ENCODE peak calls at places on chromosomes 6 and 20, in four cellular contexts. U is astrocyte of the cerebellum, W is body of pancreas, A is IMR-90. E is an unnamed sample.

GRCh38 chr20:40641212-40641611 is 47.8 kb downstream of the MAFB start:
- DNase-seq in U (no peak), W (no peak), A (no peak), E (no peak)

GRCh38 chr6:43129434-43130194 is 41.5 kb upstream of the SRF start:
- DNase-seq in U (peak), W (no peak), A (peak), E (no peak)

GRCh38 chr6:6841571-6841970 is 253.1 kb downstream of the LY86 start:
- DNase-seq in U (no peak), W (no peak), A (no peak), E (peak)

GRCh38 chr6:14182916-14183315 is 65.3 kb downstream of the CD83 start:
- DNase-seq in U (no peak), W (no peak), A (no peak), E (no peak)

GRCh38 chr6:7058250-7058923 is 49.4 kb upstream of the RREB1 start:
- DNase-seq in U (peak), W (peak), A (peak), E (peak)

GRCh38 chr20:373171-373890 is 7.2 kb upstream of the TRIB3 start:
- DNase-seq in U (no peak), W (no peak), A (peak), E (no peak)

GRCh38 chr6:99282479-99283062 is 66.9 kb downstream of the FAXC start:
- DNase-seq in U (peak), W (no peak), A (peak), E (no peak)

GRCh38 chr6:1094306-1094705 is 217.6 kb upstream of the FOXQ1 start:
- DNase-seq in U (no peak), W (no peak), A (peak), E (no peak)

GRCh38 chr6:31010393-31011060 is at the start of gene MUC22:
- DNase-seq in U (peak), W (no peak), A (peak), E (no peak)

DNA sequence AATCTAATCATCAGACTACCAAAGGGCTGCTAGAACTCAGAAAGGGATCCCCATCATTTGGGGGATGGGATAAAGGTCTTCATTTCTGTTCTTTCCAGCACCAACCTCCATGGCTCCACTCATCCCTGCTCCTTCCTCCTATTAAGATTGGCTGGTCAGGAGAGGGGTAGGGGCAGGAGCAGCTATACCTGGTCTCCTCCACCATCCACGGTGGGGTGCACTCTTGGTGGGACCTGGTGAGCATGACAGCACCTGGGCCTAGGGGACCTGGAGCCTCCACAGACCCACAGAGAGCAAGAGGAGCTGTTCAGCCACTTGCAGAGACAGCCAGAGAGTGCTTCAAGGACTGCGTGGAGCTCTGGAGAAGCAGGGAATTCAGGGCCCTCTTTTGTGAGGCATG is 6.1 kb upstream of the ULBP2 start:
- DNase-seq in U (no peak), W (no peak), A (no peak), E (no peak)
- H3K4me3 ChIP-seq in U (no peak), W (no peak), A (no peak), E (no peak)

DNA sequence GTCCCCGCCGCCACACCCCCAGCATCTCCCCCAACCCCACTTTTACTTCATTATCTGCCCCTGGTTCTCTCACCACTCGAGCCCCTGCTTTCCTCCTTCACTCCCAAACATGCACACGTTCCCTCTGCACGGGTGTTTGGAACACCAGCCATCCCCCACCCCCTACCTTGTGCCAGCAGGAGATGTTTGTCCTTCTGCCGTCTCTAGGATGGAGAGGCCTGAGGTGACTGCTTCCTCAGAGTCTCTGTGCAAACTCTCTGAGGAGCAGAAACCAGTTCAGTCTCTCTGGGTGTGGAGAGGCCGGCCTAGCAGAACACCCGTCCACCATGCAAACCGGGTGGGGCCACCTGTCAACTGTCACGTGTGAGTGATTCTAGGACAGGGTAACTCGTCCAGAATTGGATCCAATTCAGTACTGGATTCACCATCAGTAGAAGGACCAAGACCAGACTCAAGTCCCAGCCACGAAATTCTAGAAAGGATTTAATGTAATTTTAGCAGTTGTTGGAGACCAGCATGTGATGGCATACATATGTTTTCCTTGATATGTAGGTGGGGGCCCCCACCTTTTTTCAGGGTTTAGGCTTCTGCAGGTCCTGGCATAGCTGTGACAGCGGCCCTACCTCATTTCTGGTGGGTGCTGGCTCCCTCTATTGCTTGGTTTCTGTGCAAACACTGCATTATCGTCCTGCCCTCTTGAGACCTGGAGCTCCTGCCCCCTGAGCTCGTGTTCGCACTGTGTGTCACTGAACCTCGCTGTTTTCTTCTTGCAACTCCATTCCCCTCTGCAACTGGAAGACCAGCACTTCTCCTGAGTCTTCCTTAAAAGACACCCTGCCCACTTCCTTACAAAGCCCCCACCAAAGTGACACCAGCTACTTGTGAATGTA is at the start of gene RAET1E:
- DNase-seq in U (no peak), W (no peak), A (no peak), E (no peak)
- TF ChIP-seq CTCF in U (no peak), W (no peak), A (peak), E (no peak)

DNA sequence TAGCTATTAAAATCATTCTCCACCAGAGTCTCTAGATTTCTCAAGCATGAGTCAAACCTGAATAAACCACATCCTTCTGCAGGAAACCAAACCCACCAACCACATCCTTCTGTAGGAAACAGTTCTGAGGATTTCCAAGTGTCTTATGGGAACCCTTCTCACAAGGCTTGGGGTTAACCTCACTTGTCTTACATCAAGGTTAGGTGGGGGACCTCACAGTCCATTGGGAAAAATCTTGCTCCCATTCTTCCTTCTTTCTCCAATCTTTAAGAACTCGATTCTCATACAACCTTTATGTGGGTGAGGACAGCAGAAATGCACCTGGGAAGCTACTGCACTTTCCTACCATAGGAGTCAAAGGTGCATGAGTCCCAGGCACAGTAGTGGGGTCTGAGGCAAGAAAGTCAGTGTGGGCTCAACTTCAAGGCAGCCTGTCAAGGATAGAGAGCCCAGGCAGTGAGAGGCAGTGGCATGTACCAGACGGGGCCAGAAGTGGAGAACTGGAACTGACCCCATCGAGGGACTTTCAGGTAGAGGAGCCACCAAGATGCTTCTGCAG is 114.5 kb downstream of the SLC22A3 start:
- DNase-seq in U (peak), W (no peak), A (peak), E (peak)
- H3K4me3 ChIP-seq in U (no peak), W (no peak), A (no peak), E (no peak)

DNA sequence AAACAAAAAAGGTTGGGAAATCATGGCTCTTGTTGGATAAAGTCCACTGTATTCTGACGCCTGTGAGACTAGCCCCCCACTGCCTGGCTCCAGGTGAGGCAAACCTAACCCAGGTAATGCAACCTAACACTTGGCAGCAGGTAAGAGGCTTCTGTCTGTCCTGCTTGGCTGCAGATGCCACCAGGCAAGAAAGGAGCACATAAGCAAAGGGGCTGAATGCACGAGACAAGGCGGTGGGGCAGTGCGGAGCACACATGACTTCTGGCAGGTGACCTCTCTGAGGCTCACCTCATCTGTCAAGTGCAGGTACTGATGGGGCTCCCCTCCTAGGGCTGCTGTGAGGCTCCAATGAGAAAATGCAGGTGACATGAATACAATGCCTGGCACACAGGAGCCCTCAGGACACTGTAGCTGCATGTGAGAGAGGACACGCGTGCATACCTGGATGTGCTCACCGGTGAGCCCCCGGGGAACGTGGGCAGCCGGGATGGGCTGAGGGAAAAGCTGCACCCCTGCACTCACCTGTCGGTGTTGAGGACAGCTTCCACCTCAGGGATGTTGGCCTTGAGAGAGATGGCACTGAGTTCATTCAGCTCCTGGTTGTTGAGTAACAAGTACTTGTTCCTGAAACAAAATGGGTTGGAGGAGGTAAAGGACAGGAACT is 54.1 kb downstream of the MYH7B start:
- DNase-seq in U (no peak), W (no peak), A (no peak), E (no peak)
- TF ChIP-seq CTCF in U (no peak), W (no peak), A (no peak), E (no peak)

E was measured in retinal pigment epithelial cell.